ENCODE peak calls at places on chromosome 6, in eight cellular contexts. E is gastrocnemius medialis, C is right cardiac atrium, K is neuronal stem cell, Z is HCT116, S is A549, T is ovary, Q is HL-60. U is an unnamed sample.

GRCh38 chr6:116313377-116313776 is 33.6 kb upstream of the TSPYL1 start:
- DNase-seq in E (no peak), T (no peak), C (no peak), S (no peak), Q (no peak), K (no peak), Z (no peak), U (no peak)

GRCh38 chr6:16179970-16180431 is 51.1 kb downstream of the MYLIP start:
- DNase-seq in K (no peak), E (no peak), T (no peak), S (no peak), C (no peak), Q (peak; percentile 10), Z (no peak), U (no peak)

GRCh38 chr6:43773050-43773956 is 3.3 kb downstream of the VEGFA start:
- DNase-seq in C (peak; percentile 59), Z (peak; percentile 44), T (peak; percentile 45), E (peak; percentile 85), K (no peak), S (peak; percentile 68), Q (peak; percentile 87), U (no peak)

GRCh38 chr6:133590196-133590595 is 298.7 kb upstream of the TCF21 start:
- DNase-seq in T (no peak), S (peak; percentile 96), K (peak; percentile 26), Z (no peak), Q (no peak), C (no peak), E (no peak), U (no peak)

GRCh38 chr6:74114428-74114827 is 418.4 kb downstream of the CD109 start:
- DNase-seq in T (no peak), K (no peak), Z (no peak), C (no peak), S (no peak), Q (no peak), E (no peak), U (no peak)

GRCh38 chr6:139765825-139766285 is 391.4 kb upstream of the CITED2 start:
- DNase-seq in T (no peak), Z (peak; percentile 55), C (no peak), Q (no peak), S (peak; percentile 64), K (no peak), E (peak; percentile 51), U (no peak)

GRCh38 chr6:21947751-21948386 is 349.0 kb downstream of the PRL start:
- DNase-seq in K (no peak), Z (no peak), C (no peak), E (no peak), T (no peak), S (no peak), Q (no peak), U (no peak)

GRCh38 chr6:149065658-149066556 is 251.6 kb upstream of the TAB2 start:
- DNase-seq in C (no peak), K (no peak), T (no peak), S (no peak), Z (no peak), Q (peak; percentile 66), E (no peak), U (no peak)

GRCh38 chr6:68087399-68088133 is 547.5 kb upstream of the ADGRB3 start:
- DNase-seq in K (no peak), S (no peak), T (no peak), Q (no peak), Z (no peak), C (no peak), E (no peak), U (no peak)

GRCh38 chr6:136387316-136387715 is 97.7 kb upstream of the BCLAF1 start:
- DNase-seq in K (no peak), S (no peak), Q (no peak), E (no peak), T (no peak), Z (no peak), C (no peak), U (no peak)

GRCh38 chr6:104326173-104327001 is 533.3 kb downstream of the HACE1 start:
- DNase-seq in Q (no peak), C (no peak), K (no peak), Z (no peak), E (no peak), S (no peak), T (no peak), U (no peak)

GRCh38 chr6:165717732-165718465 is 54.9 kb upstream of the PDE10A start:
- DNase-seq in S (peak; percentile 22), Z (peak; percentile 6), T (no peak), E (no peak), C (no peak), K (no peak), Q (no peak), U (no peak)

DNA sequence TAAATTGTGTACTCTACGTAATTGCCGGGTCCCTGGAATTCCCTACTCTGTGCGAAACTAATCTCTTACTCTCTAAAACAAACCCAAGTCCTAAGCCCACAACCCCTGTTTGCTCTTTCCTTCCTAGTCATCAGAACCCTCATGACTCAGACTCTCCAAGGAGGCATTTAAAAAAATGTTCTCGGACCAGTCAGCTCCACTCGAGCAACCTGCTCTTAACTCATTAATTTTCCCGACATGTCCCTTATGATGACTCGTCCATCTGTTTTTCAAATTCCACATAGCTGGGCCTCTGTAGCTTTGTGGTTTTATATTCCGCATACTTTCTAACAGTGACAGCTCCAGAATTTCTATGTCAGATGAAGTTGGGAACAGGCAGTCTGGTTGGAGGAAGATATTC is 2.6 kb upstream of the MUC22 start:
- DNase-seq in E (no peak), Q (no peak), C (no peak), S (peak; percentile 51), K (no peak), Z (no peak), T (no peak), U (no peak)
- H3K27ac ChIP-seq in E (peak overlapping the region; percentile 76), Q (no peak overlapping the region), C (no peak overlapping the region), S (no peak overlapping the region), K (no peak overlapping the region), Z (no peak overlapping the region), T (no peak overlapping the region), U (no peak overlapping the region)

GRCh38 chr6:31652925-31653724 is 664 bp upstream of the BAG6 start:
- DNase-seq in C (peak; percentile 89), Q (peak; percentile 91), K (peak; percentile 21), S (no peak), T (peak; percentile 89), E (peak; percentile 81), Z (no peak), U (no peak)

GRCh38 chr6:31654574-31655348 is 933 bp upstream of the APOM start:
- DNase-seq in E (no peak), Q (no peak), Z (no peak), C (no peak), S (no peak), K (no peak), T (no peak), U (no peak)

GRCh38 chr6:31655349-31656237 is at the start of gene APOM:
- DNase-seq in K (no peak), S (no peak), E (no peak), T (no peak), Z (no peak), C (no peak), Q (no peak), U (no peak)

GRCh38 chr6:31657406-31658157 is 1.9 kb downstream of the APOM start:
- DNase-seq in C (no peak), S (no peak), T (no peak), K (no peak), Q (no peak), E (no peak), Z (no peak), U (no peak)

DNA sequence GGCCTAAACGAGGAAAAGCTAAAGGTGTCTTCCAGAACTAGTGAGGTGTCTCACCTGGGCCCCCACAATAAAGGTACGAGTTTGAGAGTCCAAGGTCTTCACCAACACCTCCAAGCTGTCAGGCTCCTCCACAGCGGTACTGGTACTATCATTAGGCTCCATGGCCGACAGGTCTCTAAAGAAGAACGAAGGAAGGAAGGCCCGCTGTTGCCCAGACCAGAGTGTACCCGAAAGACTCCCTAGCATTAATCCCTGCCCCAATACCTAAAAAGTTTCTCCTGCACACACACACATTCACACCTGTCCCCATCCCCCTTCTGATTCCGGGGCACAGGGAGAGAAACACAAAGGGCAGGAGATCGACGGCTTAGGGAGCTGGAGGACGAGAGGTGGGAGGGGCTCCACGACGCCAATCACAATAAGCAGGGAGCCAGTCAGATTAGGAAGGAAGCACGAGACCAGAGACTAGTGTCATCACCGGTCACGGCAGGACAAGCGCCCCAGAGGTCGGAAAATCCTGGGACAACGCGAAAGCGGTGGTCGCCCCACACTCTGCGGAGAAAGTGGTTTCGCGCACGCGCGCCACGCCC is 764 bp downstream of the BAG6 start:
- DNase-seq in Z (peak; percentile 55), E (peak; percentile 74), Q (peak; percentile 77), K (no peak), S (peak; percentile 66), C (no peak), T (no peak), U (no peak)
- H3K27ac ChIP-seq in Z (peak overlapping the region; percentile 89), E (peak overlapping the region; percentile 99), Q (peak overlapping the region; percentile 98), K (peak overlapping the region; percentile 98), S (peak overlapping the region; percentile 99), C (peak overlapping the region; percentile 97), T (peak overlapping the region; percentile 100), U (peak overlapping the region; percentile 100)

GRCh38 chr6:24985313-24985712 is 49.6 kb upstream of the RIPOR2 start:
- DNase-seq in K (peak; percentile 53), Z (no peak), Q (no peak), E (no peak), C (no peak), S (no peak), T (no peak), U (no peak)

GRCh38 chr6:24982231-24982630 is 46.5 kb upstream of the RIPOR2 start:
- DNase-seq in Q (no peak), Z (no peak), K (no peak), S (no peak), T (no peak), C (no peak), E (no peak), U (no peak)

GRCh38 chr6:24980507-24981384 is 45.0 kb upstream of the RIPOR2 start:
- DNase-seq in Z (no peak), Q (no peak), E (no peak), S (no peak), C (no peak), T (no peak), K (peak; percentile 36), U (no peak)

DNA sequence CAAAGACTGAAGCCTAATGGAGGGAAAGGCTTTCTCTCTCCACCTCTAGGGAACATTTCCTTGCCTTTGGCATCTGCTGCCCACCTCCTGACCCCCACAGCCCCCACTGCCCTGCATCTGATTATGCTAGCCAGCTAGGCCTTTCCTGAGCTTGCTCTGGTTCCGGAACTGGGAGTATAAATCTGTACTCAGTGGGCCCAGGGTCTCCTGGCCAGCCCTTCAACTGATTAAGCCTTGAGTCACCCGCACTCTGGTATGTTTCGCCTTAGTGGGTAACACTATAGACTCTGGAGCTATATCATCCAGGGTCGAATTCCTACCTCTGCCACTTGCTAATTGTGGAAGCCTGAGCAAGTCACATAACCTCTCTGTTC is 45.6 kb upstream of the RIPOR2 start:
- DNase-seq in C (no peak), S (no peak), Q (no peak), Z (no peak), T (no peak), K (no peak), E (no peak), U (no peak)
- H3K27ac ChIP-seq in C (no peak overlapping the region), S (no peak overlapping the region), Q (no peak overlapping the region), Z (no peak overlapping the region), T (no peak overlapping the region), K (peak overlapping the region; percentile 95), E (no peak overlapping the region), U (peak overlapping the region; percentile 68)

DNA sequence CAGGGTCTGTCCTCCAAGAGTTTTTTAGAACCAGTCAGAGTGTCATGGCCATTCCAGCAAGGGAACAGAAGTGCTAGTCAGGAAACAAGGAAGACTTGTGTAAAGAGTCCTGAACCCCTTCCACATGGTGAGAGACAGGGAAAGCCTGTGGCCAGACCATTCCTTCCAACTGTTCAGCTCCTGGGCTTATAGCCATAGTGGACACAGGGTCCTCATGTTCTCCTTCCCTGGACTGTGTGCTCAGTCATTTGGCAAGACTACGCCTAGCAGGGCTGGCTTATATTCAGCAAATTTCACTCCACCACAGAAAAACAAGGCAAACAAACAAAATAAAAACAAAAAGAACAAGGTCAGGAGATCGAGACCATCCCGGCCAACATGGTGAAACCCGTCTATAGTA is 60.5 kb downstream of the NRN1 start:
- DNase-seq in S (no peak), K (no peak), Q (no peak), T (no peak), E (no peak), C (no peak), Z (no peak), U (no peak)
- H3K27ac ChIP-seq in S (no peak overlapping the region), K (no peak overlapping the region), Q (no peak overlapping the region), T (no peak overlapping the region), E (no peak overlapping the region), C (no peak overlapping the region), Z (no peak overlapping the region), U (no peak overlapping the region)